ENCODE peak calls at places on chromosome 21, in seven cellular contexts. I is WTC11, C is H1, V is K562, L is HepG2, O is HCT116, F is GM12878. W is an unnamed sample.

GRCh38 chr21:31326478-31327247 is 17.4 kb downstream of the TIAM1 start:
- DNase-seq in V (no peak), O (no peak), L (no peak), I (no peak), C (no peak), F (peak; percentile 95), W (no peak)

GRCh38 chr21:41425954-41426655 is at the start of gene MX1:
- DNase-seq in O (no peak), C (no peak), I (peak; percentile 68), V (no peak), F (peak; percentile 61), L (peak; percentile 16), W (no peak)

GRCh38 chr21:33904041-33904440 is 11.6 kb downstream of the ATP5PO start:
- DNase-seq in F (no peak), O (no peak), L (no peak), V (no peak), C (no peak), I (no peak), W (no peak)

GRCh38 chr21:20997633-20998455 is at the start of gene NCAM2:
- DNase-seq in V (peak; percentile 75), O (no peak), L (peak; percentile 9), I (peak; percentile 73), C (no peak), F (no peak), W (peak; percentile 70)

GRCh38 chr21:24450119-24450518 is 1157.2 kb downstream of the MRPL39 start:
- DNase-seq in V (no peak), I (no peak), O (no peak), C (no peak), F (no peak), L (no peak), W (no peak)

GRCh38 chr21:35197191-35197590 is 148.1 kb upstream of the RUNX1 start:
- DNase-seq in V (no peak), O (no peak), C (no peak), F (no peak), L (no peak), I (no peak), W (no peak)

GRCh38 chr21:40886006-40886405 is 39.0 kb upstream of the DSCAM start:
- DNase-seq in F (no peak), I (no peak), O (no peak), L (no peak), V (no peak), C (no peak), W (no peak)

GRCh38 chr21:26570203-26570602 is 2.9 kb downstream of the CYYR1 start:
- DNase-seq in C (no peak), V (no peak), F (no peak), L (no peak), O (no peak), I (no peak), W (no peak)

GRCh38 chr21:25790122-25790951 is 55.6 kb downstream of the GABPA start:
- DNase-seq in F (no peak), O (peak; percentile 34), V (peak; percentile 11), I (no peak), C (no peak), L (peak; percentile 19), W (peak; percentile 53)

GRCh38 chr21:15088483-15088882 is 23.7 kb upstream of the NRIP1 start:
- DNase-seq in V (no peak), L (no peak), O (no peak), F (no peak), I (no peak), C (no peak), W (no peak)

GRCh38 chr21:35350965-35351364 is 301.9 kb upstream of the RUNX1 start:
- DNase-seq in F (no peak), L (no peak), I (no peak), V (no peak), C (no peak), O (no peak), W (no peak)

GRCh38 chr21:31781737-31782136 is 49.8 kb upstream of the SCAF4 start:
- DNase-seq in L (no peak), F (no peak), V (no peak), C (no peak), O (no peak), I (no peak), W (peak; percentile 62)

GRCh38 chr21:32364387-32364786 is 28.4 kb downstream of the URB1 start:
- DNase-seq in C (no peak), V (no peak), I (no peak), F (no peak), O (no peak), L (peak; percentile 81), W (no peak)

GRCh38 chr21:15126948-15127347 is 62.1 kb upstream of the NRIP1 start:
- DNase-seq in L (no peak), F (no peak), O (no peak), C (no peak), I (no peak), V (no peak), W (no peak)

GRCh38 chr21:34836103-34836932 is 167.5 kb downstream of the CLIC6 start:
- DNase-seq in I (no peak), F (no peak), O (peak; percentile 97), V (no peak), L (peak; percentile 92), C (no peak), W (no peak)

GRCh38 chr21:38982096-38982495 is 176.4 kb downstream of the ETS2 start:
- DNase-seq in O (no peak), I (peak; percentile 66), V (no peak), L (peak; percentile 56), F (no peak), C (peak; percentile 54), W (no peak)

GRCh38 chr21:16608209-16608830 is 878.5 kb downstream of the USP25 start:
- DNase-seq in O (no peak), L (peak; percentile 1), I (no peak), F (no peak), V (no peak), C (no peak), W (no peak)

GRCh38 chr21:32207096-32207716 is 71.6 kb downstream of the MIS18A start:
- DNase-seq in O (no peak), I (no peak), C (no peak), F (no peak), V (no peak), L (no peak), W (no peak)

GRCh38 chr21:29486306-29486705 is 187.6 kb downstream of the BACH1 start:
- DNase-seq in L (no peak), C (no peak), O (no peak), I (no peak), V (no peak), F (no peak), W (no peak)

GRCh38 chr21:29490016-29490415 is 191.3 kb downstream of the BACH1 start:
- DNase-seq in O (no peak), F (no peak), I (no peak), C (no peak), V (no peak), L (no peak), W (no peak)

GRCh38 chr21:29481641-29482040 is 182.9 kb downstream of the BACH1 start:
- DNase-seq in L (no peak), O (no peak), F (no peak), I (no peak), V (no peak), C (no peak), W (no peak)

DNA sequence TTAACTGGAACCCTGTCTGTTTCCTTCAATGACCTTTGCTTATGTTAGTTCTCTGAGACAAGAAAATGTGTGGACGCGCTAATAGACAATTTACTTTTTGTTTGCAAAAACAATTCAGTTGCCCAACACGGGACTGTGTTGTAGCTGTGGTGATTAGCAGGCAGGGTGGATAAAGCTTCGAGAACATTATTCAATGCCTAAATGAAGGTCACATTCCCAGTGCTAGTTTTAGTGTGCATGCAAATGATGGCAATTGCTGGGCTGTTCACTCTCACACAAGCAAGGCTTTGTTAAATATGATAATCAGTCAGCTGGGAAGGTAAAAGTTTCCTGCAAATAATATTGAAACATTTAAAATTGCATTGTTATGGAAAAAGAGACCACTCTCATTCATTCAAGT is 188.4 kb downstream of the BACH1 start:
- DNase-seq in C (no peak), O (no peak), F (no peak), V (no peak), L (no peak), I (no peak), W (no peak)
- TF ChIP-seq SP1 in C (no peak), O (no peak), F (no peak), V (no peak), L (no peak), I (no peak), W (no peak)

GRCh38 chr21:36904093-36904666 is 62.3 kb downstream of the HLCS start:
- DNase-seq in F (no peak), L (no peak), I (no peak), C (no peak), V (no peak), O (no peak), W (no peak)

GRCh38 chr21:36901575-36901974 is 64.9 kb downstream of the HLCS start:
- DNase-seq in C (no peak), I (no peak), L (no peak), V (no peak), F (no peak), O (no peak), W (no peak)

GRCh38 chr21:36902331-36902730 is 64.1 kb downstream of the HLCS start:
- DNase-seq in I (no peak), C (no peak), L (no peak), F (no peak), O (no peak), V (no peak), W (no peak)

GRCh38 chr21:36908260-36908908 is 58.1 kb downstream of the HLCS start:
- DNase-seq in F (no peak), V (no peak), L (no peak), I (no peak), C (no peak), O (no peak), W (no peak)

GRCh38 chr21:36902793-36903192 is 63.7 kb downstream of the HLCS start:
- DNase-seq in O (no peak), V (no peak), C (no peak), F (no peak), I (no peak), L (no peak), W (no peak)
- TF ChIP-seq SP1 in O (no peak), V (no peak), C (no peak), F (no peak), I (no peak), L (no peak), W (no peak)

GRCh38 chr21:43354666-43355065 is 72.3 kb downstream of the SIK1 start:
- DNase-seq in C (no peak), F (no peak), O (no peak), I (no peak), L (no peak), V (no peak), W (no peak)
- TF ChIP-seq SP1 in C (no peak), F (no peak), O (no peak), I (no peak), L (no peak), V (no peak), W (no peak)

DNA sequence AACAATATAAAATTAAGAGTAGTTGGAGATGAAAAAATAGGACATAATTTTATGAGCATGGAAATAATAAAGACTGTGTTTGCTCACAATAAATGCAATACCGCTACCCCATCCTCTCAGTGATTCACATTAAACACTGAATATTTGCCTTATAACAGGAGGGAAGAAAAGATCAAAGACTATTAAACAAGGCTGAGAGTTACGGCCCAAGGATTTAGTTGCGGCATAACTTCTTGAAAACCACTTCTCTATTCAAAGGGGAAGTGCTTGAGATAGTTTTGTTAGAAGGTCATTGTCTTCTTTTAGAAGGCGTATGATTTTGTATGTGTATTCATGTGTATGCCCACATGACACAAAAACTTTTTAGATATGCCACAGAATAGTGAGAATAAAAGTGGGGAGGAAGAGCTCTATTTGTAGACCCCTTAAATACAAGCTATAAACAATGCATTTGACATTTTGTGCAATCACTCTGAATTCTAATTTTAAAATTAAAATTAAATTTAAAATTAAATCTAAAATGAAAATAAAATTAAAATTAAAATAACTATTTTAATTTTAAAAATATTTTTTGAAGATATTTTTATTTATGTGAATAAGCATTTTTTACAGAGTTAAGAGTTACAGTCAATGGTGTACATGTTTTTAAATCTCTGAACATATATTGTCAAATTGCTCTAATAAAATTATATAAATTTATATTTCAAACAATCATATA is 986.6 kb upstream of the ADAMTS5 start:
- DNase-seq in I (no peak), L (no peak), F (no peak), V (no peak), C (no peak), O (no peak), W (no peak)
- TF ChIP-seq SP1 in I (no peak), L (no peak), F (no peak), V (no peak), C (no peak), O (no peak), W (no peak)

W was measured in HEK293T.